ENCODE peak calls at places on chromosome 5, in eight cellular contexts. P, H, T, F, B, Q, U and G are unnamed samples.

GRCh38 chr5:180003145-180003544 is 68.4 kb downstream of the RNF130 start:
- DNase-seq in P (no peak), H (no peak), T (no peak), F (no peak), B (no peak), Q (no peak), U (no peak), G (no peak)

GRCh38 chr5:88680253-88681132 is 202.5 kb downstream of the MEF2C start:
- DNase-seq in P (peak; percentile 86), H (no peak), T (peak; percentile 95), F (no peak), B (peak; percentile 64), Q (peak; percentile 94), U (no peak), G (no peak)

GRCh38 chr5:51621156-51621555 is 237.9 kb downstream of the ISL1 start:
- DNase-seq in P (no peak), H (no peak), T (no peak), F (no peak), B (no peak), Q (no peak), U (no peak), G (no peak)

GRCh38 chr5:73365301-73365853 is 83.2 kb downstream of the FOXD1 start:
- DNase-seq in P (no peak), H (no peak), T (no peak), F (no peak), B (no peak), Q (no peak), U (no peak), G (no peak)

GRCh38 chr5:35709688-35710087 is 92.0 kb downstream of the SPEF2 start:
- DNase-seq in P (no peak), H (no peak), T (no peak), F (no peak), B (no peak), Q (no peak), U (no peak), G (no peak)

GRCh38 chr5:84403773-84404172 is 19.1 kb upstream of the EDIL3 start:
- DNase-seq in P (no peak), H (no peak), T (no peak), F (no peak), B (no peak), Q (no peak), U (no peak), G (no peak)

GRCh38 chr5:11072556-11072955 is 311.5 kb upstream of the DAP start:
- DNase-seq in P (no peak), H (no peak), T (no peak), F (no peak), B (no peak), Q (peak; percentile 14), U (no peak), G (no peak)

GRCh38 chr5:179143446-179143845 is 83.3 kb downstream of the ZNF354C start:
- DNase-seq in P (no peak), H (no peak), T (no peak), F (no peak), B (no peak), Q (no peak), U (no peak), G (no peak)

GRCh38 chr5:6541256-6542013 is 91.4 kb downstream of the NSUN2 start:
- DNase-seq in P (no peak), H (no peak), T (no peak), F (no peak), B (no peak), Q (no peak), U (no peak), G (no peak)

GRCh38 chr5:135245521-135246499 is 153.2 kb downstream of the MACROH2A1 start:
- DNase-seq in P (no peak), H (no peak), T (no peak), F (peak; percentile 9), B (no peak), Q (no peak), U (no peak), G (no peak)
- TF ChIP-seq CTCF in P (no peak), H (no peak), T (no peak), F (no peak), B (no peak), Q (no peak), U (no peak), G (no peak)

GRCh38 chr5:2640717-2641116 is 110.8 kb downstream of the IRX2 start:
- DNase-seq in P (no peak), H (no peak), T (no peak), F (no peak), B (no peak), Q (no peak), U (no peak), G (no peak)
- TF ChIP-seq CTCF in P (no peak), H (no peak), T (no peak), F (no peak), B (no peak), Q (no peak), U (no peak), G (no peak)

GRCh38 chr5:143957455-143957854 is 145.5 kb downstream of the HMHB1 start:
- DNase-seq in P (no peak), H (no peak), T (no peak), F (no peak), B (no peak), Q (peak; percentile 9), U (no peak), G (no peak)
- TF ChIP-seq CTCF in P (peak; percentile 10), H (no peak), T (peak; percentile 32), F (no peak), B (no peak), Q (peak; percentile 52), U (no peak), G (no peak)

DNA sequence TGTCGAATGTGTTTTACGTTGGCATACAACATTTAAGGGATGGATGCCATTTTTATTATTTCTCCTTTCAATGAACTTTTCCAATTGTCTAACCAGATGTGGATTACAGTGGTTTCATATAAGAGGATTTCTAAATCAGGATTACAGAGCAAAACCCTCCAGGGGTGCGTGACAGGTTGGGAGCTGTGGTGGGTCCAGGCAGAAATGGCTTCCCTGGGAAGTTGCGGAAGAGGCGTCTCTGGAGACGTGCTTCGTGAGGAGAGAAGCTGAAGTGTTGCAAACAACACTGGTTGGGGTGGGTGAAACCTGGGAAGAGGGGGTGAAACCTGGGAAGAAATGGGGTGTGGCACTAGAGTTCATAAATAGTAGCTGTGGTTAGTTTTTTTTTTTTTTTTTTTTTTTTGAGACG is 4.5 kb upstream of the RPL26L1 start:
- DNase-seq in P (no peak), H (no peak), T (no peak), F (no peak), B (no peak), Q (no peak), U (no peak), G (no peak)
- TF ChIP-seq CTCF in P (no peak), H (no peak), T (no peak), F (no peak), B (no peak), Q (no peak), U (no peak), G (no peak)

GRCh38 chr5:122608222-122608621 is 166.7 kb upstream of the SNX2 start:
- DNase-seq in P (no peak), H (no peak), T (no peak), F (no peak), B (no peak), Q (no peak), U (no peak), G (no peak)
- TF ChIP-seq CTCF in P (no peak), H (no peak), T (no peak), F (no peak), B (no peak), Q (no peak), U (no peak), G (no peak)